ENCODE peak calls at places on chromosomes 7 and 10, in seven cellular contexts. O, S, V, Q, Z, H and E are unnamed samples.

GRCh38 chr10:3131098-3131497 is 41.5 kb downstream of the PITRM1 start:
- DNase-seq in O (no peak), S (no peak), V (no peak), Q (no peak), Z (no peak), H (no peak), E (no peak)

GRCh38 chr7:46205478-46205877 is 284.4 kb upstream of the IGFBP3 start:
- DNase-seq in O (no peak), S (no peak), V (no peak), Q (no peak), Z (no peak), H (no peak), E (no peak)

GRCh38 chr10:80588506-80589020 is 50.9 kb downstream of the SH2D4B start:
- DNase-seq in O (no peak), S (no peak), V (no peak), Q (no peak), Z (no peak), H (no peak), E (no peak)

GRCh38 chr7:108014747-108015682 is 12.1 kb upstream of the LAMB1 start:
- DNase-seq in O (no peak), S (no peak), V (no peak), Q (no peak), Z (no peak), H (no peak), E (no peak)

GRCh38 chr7:3027005-3027404 is 16.7 kb downstream of the CARD11 start:
- DNase-seq in O (no peak), S (no peak), V (no peak), Q (no peak), Z (no peak), H (no peak), E (no peak)

GRCh38 chr7:55690-56248 is 136.6 kb upstream of the FAM20C start:
- DNase-seq in O (no peak), S (no peak), V (no peak), Q (peak; percentile 86), Z (no peak), H (no peak), E (peak; percentile 31)

GRCh38 chr10:31134303-31134928 is 102.8 kb upstream of the ZNF438 start:
- DNase-seq in O (peak; percentile 48), S (no peak), V (no peak), Q (peak; percentile 62), Z (no peak), H (no peak), E (peak; percentile 82)

GRCh38 chr7:134941947-134942346 is 44.4 kb upstream of the AGBL3 start:
- DNase-seq in O (no peak), S (no peak), V (no peak), Q (peak; percentile 23), Z (no peak), H (no peak), E (no peak)

GRCh38 chr7:36607741-36608140 is 116.6 kb downstream of the AOAH start:
- DNase-seq in O (no peak), S (no peak), V (no peak), Q (no peak), Z (no peak), H (no peak), E (no peak)

GRCh38 chr10:33790506-33791283 is 456.2 kb upstream of the NRP1 start:
- DNase-seq in O (no peak), S (no peak), V (no peak), Q (peak; percentile 37), Z (no peak), H (no peak), E (no peak)

GRCh38 chr10:12299222-12299973 is 49.9 kb upstream of the CAMK1D start:
- DNase-seq in O (no peak), S (no peak), V (no peak), Q (no peak), Z (no peak), H (no peak), E (no peak)

GRCh38 chr7:51316262-51316665 is 345 bp downstream of the COBL start:
- DNase-seq in O (peak; percentile 35), S (peak; percentile 57), V (no peak), Q (peak; percentile 33), Z (no peak), H (no peak), E (peak; percentile 55)

GRCh38 chr7:75993689-75994387 is 557 bp downstream of the TMEM120A start:
- DNase-seq in O (peak; percentile 88), S (peak; percentile 60), V (peak; percentile 24), Q (peak; percentile 71), Z (peak; percentile 42), H (no peak), E (peak; percentile 51)

GRCh38 chr10:111481271-111482073 is 404.6 kb downstream of the ADRA2A start:
- DNase-seq in O (no peak), S (no peak), V (no peak), Q (peak; percentile 16), Z (no peak), H (no peak), E (no peak)

GRCh38 chr7:155338632-155339320 is 41.1 kb downstream of the INSIG1 start:
- DNase-seq in O (no peak), S (no peak), V (peak; percentile 46), Q (no peak), Z (no peak), H (no peak), E (no peak)

GRCh38 chr7:99362801-99363200 is 11.7 kb upstream of the ARPC1B start:
- DNase-seq in O (peak; percentile 83), S (no peak), V (no peak), Q (no peak), Z (peak; percentile 76), H (no peak), E (no peak)

GRCh38 chr7:124590814-124591213 is 174.8 kb downstream of the GPR37 start:
- DNase-seq in O (no peak), S (no peak), V (no peak), Q (no peak), Z (no peak), H (no peak), E (no peak)

GRCh38 chr7:2601065-2601464 is 30.7 kb upstream of the TTYH3 start:
- DNase-seq in O (no peak), S (no peak), V (no peak), Q (peak; percentile 59), Z (no peak), H (no peak), E (no peak)

GRCh38 chr10:77712207-77712606 is 74.6 kb upstream of the KCNMA1 start:
- DNase-seq in O (no peak), S (no peak), V (no peak), Q (peak; percentile 22), Z (no peak), H (no peak), E (no peak)

GRCh38 chr7:151727579-151728285 is 149.2 kb downstream of the PRKAG2 start:
- DNase-seq in O (peak; percentile 93), S (peak; percentile 44), V (no peak), Q (peak; percentile 90), Z (peak; percentile 95), H (no peak), E (no peak)

GRCh38 chr10:11756766-11757315 is 14.7 kb downstream of the ECHDC3 start:
- DNase-seq in O (no peak), S (no peak), V (no peak), Q (no peak), Z (no peak), H (no peak), E (no peak)

GRCh38 chr7:44189286-44189992 is at the start of gene GCK:
- DNase-seq in O (no peak), S (no peak), V (no peak), Q (peak; percentile 50), Z (no peak), H (no peak), E (peak; percentile 88)

GRCh38 chr10:78331391-78331922 is 297.8 kb downstream of the RPS24 start:
- DNase-seq in O (peak; percentile 52), S (no peak), V (no peak), Q (no peak), Z (peak; percentile 43), H (no peak), E (no peak)